ENCODE peak calls at places on chromosomes 1 and 21, in nine cellular contexts. N is heart left ventricle; Y is hepatocyte; L is brain microvascular endothelial cell; U is tibial artery; K is body of pancreas; T is AG10803; B is CD4-positive, CD25-positive, alpha-beta regulatory T cell; Z is adipocyte. E is an unnamed sample.

GRCh38 chr1:42737257-42737656 is 2.8 kb downstream of the CLDN19 start:
- DNase-seq in T (no peak), K (peak), U (no peak), N (no peak), L (no peak), B (no peak), Z (no peak), Y (no peak), E (no peak)

GRCh38 chr1:10211805-10212405 is 1.5 kb downstream of the KIF1B start:
- DNase-seq in Y (peak), N (peak), K (no peak), L (peak), U (no peak), Z (no peak), T (no peak), B (no peak), E (no peak)

GRCh38 chr1:172935062-172935592 is 115.6 kb downstream of the TNFSF18 start:
- DNase-seq in N (no peak), K (no peak), T (no peak), U (no peak), L (no peak), B (no peak), Y (no peak), Z (no peak), E (no peak)

GRCh38 chr1:15355968-15356621 is 53.6 kb upstream of the EFHD2 start:
- DNase-seq in B (no peak), T (peak), Z (no peak), K (no peak), U (no peak), Y (peak), N (no peak), L (peak), E (peak)

GRCh38 chr1:115332813-115333608 is 5.0 kb downstream of the NGF start:
- DNase-seq in L (no peak), T (peak), Z (peak), N (no peak), B (no peak), Y (no peak), U (peak), K (no peak), E (peak)

GRCh38 chr21:42571391-42572150 is 57.9 kb downstream of the SLC37A1 start:
- DNase-seq in B (no peak), L (no peak), T (no peak), Y (no peak), K (peak), N (no peak), U (peak), Z (no peak), E (no peak)

GRCh38 chr1:187244623-187245022 is 415.9 kb downstream of the PLA2G4A start:
- DNase-seq in K (no peak), N (no peak), L (no peak), Y (peak), B (no peak), U (no peak), Z (no peak), T (no peak), E (peak)

GRCh38 chr21:34126269-34126668 is 52.9 kb downstream of the MRPS6 start:
- DNase-seq in B (peak), Z (no peak), Y (peak), N (no peak), L (no peak), U (no peak), T (peak), K (no peak), E (peak)

GRCh38 chr1:2983706-2984398 is 37.4 kb upstream of the ACTRT2 start:
- DNase-seq in Y (no peak), T (no peak), B (no peak), L (no peak), Z (no peak), N (no peak), U (no peak), K (no peak), E (no peak)

GRCh38 chr1:245133995-245134715 is 20.6 kb upstream of the KIF26B start:
- DNase-seq in L (no peak), N (peak), Y (no peak), U (no peak), B (no peak), K (no peak), T (no peak), Z (no peak), E (no peak)

GRCh38 chr1:224507771-224508523 is 73.3 kb upstream of the WDR26 start:
- DNase-seq in K (no peak), N (no peak), T (peak), Z (peak), B (no peak), U (no peak), L (no peak), Y (no peak), E (no peak)

GRCh38 chr1:63779338-63779819 is 5.6 kb downstream of the ROR1 start:
- DNase-seq in L (no peak), K (no peak), B (no peak), Z (peak), Y (peak), T (peak), U (no peak), N (no peak), E (peak)

GRCh38 chr1:115781343-115781742 is 12.8 kb upstream of the CASQ2 start:
- DNase-seq in K (no peak), N (no peak), Y (no peak), B (no peak), U (no peak), L (peak), T (peak), Z (peak), E (peak)

DNA sequence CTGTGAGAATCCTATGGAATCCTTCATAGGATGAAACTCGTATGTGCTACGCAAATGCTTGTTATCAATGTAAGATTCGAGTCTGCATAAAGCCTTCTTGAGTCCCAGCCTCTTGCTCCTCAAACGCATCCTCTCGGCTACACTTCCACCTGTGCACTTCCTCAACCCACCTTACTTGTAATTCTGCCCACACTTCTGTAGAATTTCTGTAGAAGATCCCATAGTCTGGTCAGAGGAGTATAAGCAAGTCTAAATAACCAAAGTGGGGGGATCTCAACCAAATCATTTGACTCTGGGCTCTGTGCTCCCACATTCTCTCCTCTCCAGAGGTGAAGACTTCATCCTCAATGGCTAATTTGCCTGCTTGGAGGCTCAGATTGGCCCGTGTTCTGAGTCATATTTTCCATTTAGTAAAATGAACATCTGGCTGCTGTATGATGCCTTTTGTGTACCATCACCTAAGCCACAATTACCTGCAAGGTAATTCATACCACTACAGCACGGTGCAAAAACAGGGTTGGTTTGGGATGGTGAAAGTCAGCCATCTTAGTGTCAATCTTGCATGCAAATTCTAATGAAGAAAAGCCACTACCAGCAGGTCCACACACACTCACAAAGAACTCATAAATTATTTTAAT is 63.2 kb downstream of the ITPKB start:
- DNase-seq in L (no peak), Y (no peak), T (no peak), K (no peak), B (no peak), U (no peak), Z (no peak), N (no peak), E (no peak)
- H3K4me3 ChIP-seq in L (no peak), Y (no peak), T (no peak), K (no peak), B (peak), U (no peak), Z (no peak), N (no peak), E (no peak)

GRCh38 chr1:52364235-52364839 is 1.7 kb downstream of the CC2D1B start:
- DNase-seq in U (no peak), Y (no peak), K (no peak), B (no peak), N (no peak), Z (no peak), T (no peak), L (no peak), E (no peak)
- H3K4me3 ChIP-seq in U (peak), Y (no peak), K (no peak), B (peak), N (peak), Z (peak), T (peak), L (peak), E (no peak)

DNA sequence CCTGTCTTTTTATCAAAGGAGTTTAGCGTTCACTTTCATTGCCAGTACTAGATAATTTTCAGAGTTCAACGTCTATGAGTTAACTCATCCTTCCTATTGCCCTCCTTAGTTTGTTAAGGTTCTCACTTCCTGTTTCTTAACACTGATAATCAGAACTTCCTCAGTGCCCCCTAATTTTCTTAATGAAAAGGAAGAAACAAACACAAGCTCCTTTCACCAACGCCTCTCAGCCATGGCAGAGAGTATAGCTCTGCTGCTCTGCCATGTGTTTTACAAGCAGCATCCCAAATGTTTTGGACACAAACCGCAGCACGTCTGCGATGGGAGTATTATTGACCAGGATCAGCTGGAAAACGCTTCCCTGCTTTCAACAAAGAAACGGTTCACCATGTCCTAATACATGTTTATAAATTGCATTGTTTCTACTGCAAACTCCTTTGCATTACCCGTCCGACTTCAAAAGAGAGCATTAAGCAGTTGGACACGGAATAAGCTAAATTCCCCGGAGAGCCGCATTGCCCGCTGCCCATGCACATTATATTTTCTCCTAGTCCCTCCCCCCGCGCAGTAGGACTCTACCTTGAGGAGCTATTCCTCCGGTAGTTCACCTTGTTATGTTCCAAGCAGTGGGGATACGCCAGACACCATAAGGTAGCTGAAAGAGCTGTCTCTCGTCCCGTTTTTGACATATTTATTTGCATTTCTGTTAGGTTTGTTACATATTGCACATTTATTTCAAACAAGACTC is 568 bp downstream of the OLFM3 start:
- DNase-seq in Z (no peak), N (no peak), T (no peak), B (no peak), L (no peak), Y (peak), K (no peak), U (no peak), E (no peak)
- H3K4me3 ChIP-seq in Z (no peak), N (no peak), T (no peak), B (no peak), L (no peak), Y (peak), K (no peak), U (no peak), E (no peak)

GRCh38 chr1:242522304-242522945 is 2.1 kb downstream of the PLD5 start:
- DNase-seq in Y (no peak), Z (no peak), B (no peak), U (no peak), K (no peak), L (no peak), N (no peak), T (no peak), E (peak)

GRCh38 chr1:242524571-242525359 is at the start of gene PLD5:
- DNase-seq in Z (no peak), T (no peak), U (no peak), K (peak), Y (peak), B (no peak), L (no peak), N (no peak), E (no peak)

GRCh38 chr1:242525360-242525722 is 844 bp upstream of the PLD5 start:
- DNase-seq in K (no peak), B (no peak), Y (no peak), L (no peak), U (no peak), T (no peak), N (no peak), Z (no peak), E (no peak)

GRCh38 chr1:242523282-242523967 is 1.1 kb downstream of the PLD5 start:
- DNase-seq in L (no peak), Y (no peak), Z (no peak), N (no peak), U (no peak), K (no peak), B (no peak), T (no peak), E (no peak)

DNA sequence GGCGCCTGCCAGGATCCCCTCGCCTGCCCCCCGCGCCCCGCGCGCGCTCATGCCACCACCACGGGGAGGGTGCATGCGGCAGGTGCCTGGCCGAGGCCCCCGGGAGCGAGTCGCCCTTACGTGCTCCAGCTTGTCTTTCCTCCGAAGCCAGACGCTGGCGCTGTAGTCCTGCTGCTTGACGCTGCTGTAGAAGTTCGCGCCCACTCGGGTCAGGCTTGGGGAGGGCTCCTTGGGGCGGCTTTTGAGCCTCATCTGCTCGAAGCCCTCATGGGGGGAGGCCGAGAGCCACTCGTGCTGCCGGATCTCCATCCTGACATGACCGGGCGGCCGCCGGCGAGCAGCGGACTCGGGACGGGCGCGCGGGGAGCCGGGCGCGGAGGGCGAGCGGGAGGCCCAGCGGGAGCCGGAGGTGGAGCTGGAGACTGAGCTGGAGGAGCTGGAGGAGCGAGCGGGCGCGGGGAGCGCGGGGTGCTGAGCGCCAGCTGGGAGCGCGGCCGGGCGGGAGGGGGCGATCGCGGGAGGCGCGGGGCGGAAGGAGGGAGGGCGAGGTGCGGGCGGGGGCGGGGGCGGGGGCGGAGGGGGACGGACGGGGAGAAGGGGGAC is 428 bp downstream of the PLD5 start:
- DNase-seq in Z (peak), N (peak), U (no peak), Y (peak), T (peak), B (no peak), L (no peak), K (peak), E (peak)
- H3K4me3 ChIP-seq in Z (peak), N (peak), U (peak), Y (peak), T (peak), B (no peak), L (peak), K (peak), E (peak)

DNA sequence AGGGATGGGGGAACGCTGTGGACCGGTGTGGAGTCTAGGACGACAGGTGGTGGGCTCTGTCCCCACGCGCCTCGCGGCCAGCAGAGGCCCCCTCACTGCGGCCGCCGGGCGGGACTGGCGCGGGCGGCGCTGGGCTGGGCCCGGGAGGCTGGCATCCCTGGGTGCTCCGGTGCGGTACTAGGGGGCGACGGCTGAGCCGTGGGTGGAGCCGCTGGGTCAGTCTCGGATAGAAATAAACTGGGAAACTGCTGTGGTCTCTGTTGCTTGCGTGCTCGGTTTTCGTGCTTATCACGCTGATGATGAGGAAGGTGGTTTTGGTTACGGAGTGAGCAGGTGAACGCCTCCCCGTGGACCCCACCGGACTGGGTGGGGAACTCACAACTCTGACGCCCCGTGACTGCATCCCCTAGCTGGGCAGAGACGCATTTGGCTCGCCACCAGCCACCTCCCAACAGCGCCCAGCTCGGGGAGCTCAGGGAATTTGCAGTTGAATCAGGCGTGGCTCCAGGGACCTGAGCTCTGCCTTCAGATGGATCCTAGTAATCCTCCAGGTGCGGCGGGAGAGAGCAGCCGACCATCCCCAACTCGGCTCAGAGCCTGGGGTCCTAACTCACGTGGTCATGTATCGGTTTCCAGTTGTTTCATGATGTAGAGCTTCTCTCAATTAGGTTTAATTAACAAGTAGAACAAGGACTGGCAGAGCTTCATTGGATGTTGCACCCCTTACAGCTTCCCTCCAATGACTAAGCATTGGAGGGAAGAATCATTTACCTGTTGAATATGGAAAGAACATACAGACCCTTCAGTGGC is 32.1 kb downstream of the HSD17B7 start:
- DNase-seq in T (no peak), N (peak), U (no peak), K (peak), B (no peak), L (no peak), Y (peak), Z (peak), E (no peak)
- H3K4me3 ChIP-seq in T (peak), N (peak), U (peak), K (no peak), B (peak), L (peak), Y (peak), Z (peak), E (peak)

DNA sequence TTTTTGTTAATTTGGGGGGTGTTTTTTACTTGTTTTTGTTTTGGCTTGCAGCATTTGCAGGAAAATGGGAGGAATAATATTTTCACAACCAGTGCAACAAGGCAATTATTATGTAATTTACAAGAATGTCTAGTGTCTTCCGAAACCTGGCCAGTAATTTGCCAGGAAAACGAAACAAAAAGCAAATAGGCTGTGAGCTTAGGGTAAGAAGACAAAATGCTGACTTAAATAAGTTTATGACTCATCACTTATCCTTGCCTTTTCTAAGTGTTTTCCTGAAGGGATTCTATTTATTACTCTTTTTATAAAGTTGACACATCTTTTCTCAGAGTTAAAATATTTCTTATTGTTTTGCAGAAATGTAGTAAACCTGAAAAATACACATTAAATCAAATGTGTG is 49.8 kb downstream of the KCNT2 start:
- DNase-seq in U (peak), N (no peak), B (no peak), T (peak), Z (peak), L (peak), K (no peak), Y (peak), E (peak)
- H3K4me3 ChIP-seq in U (peak), N (peak), B (no peak), T (peak), Z (peak), L (peak), K (no peak), Y (peak), E (peak)

GRCh38 chr21:28454978-28455600 is 537.6 kb downstream of the LTN1 start:
- DNase-seq in K (no peak), Z (peak), B (no peak), Y (no peak), N (no peak), T (peak), L (no peak), U (no peak), E (peak)
- H3K4me3 ChIP-seq in K (no peak), Z (peak), B (no peak), Y (no peak), N (no peak), T (peak), L (no peak), U (no peak), E (no peak)

GRCh38 chr1:215891266-215891665 is 324.2 kb downstream of the KCTD3 start:
- DNase-seq in Z (peak), U (no peak), L (no peak), B (no peak), K (no peak), N (no peak), Y (no peak), T (no peak), E (no peak)
- H3K4me3 ChIP-seq in Z (peak), U (no peak), L (no peak), B (no peak), K (no peak), N (no peak), Y (no peak), T (no peak), E (no peak)

GRCh38 chr1:34656706-34657105 is 98.1 kb upstream of the GJB5 start:
- DNase-seq in Y (no peak), U (no peak), Z (no peak), N (no peak), K (no peak), T (no peak), L (no peak), B (no peak), E (no peak)
- H3K4me3 ChIP-seq in Y (no peak), U (no peak), Z (no peak), N (no peak), K (no peak), T (no peak), L (no peak), B (no peak), E (no peak)

DNA sequence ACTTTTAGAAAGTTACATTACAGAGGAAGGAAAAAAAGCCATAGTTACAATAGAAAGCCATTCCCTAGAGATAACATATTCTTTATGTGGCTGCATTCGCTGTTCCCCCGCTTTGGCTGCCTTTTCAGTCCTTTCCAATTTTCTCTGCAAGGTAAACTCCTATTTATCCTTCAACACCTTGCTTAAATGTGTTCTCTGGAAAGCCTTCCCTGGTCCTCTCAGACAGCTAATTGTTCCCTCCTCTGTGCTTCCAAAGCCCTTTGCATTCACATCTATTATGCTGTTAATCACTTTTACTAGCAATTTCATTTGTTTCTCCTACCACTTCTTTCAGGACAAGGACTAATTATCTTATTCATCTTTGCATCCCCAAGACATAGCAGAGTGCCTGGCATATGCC is 1.6 kb downstream of the PHC2 start:
- DNase-seq in N (no peak), U (no peak), L (no peak), Y (no peak), B (no peak), T (no peak), Z (no peak), K (no peak), E (no peak)
- H3K4me3 ChIP-seq in N (peak), U (no peak), L (peak), Y (peak), B (no peak), T (peak), Z (peak), K (peak), E (peak)

E was measured in astrocyte of the spinal cord.